ENCODE peak calls at places on chromosomes 13 and 19, in four cellular contexts. Z is transverse colon, I is aorta, J is heart left ventricle. O is an unnamed sample.
A peak's percentile ranks its signal among the peaks of the same experiment; 100 is the strongest.

GRCh38 chr19:46000497-46001246 is 5.4 kb downstream of the CCDC61 start:
- DNase-seq in Z (peak; percentile 69), I (no peak), J (no peak), O (no peak)

GRCh38 chr19:6087074-6087506 is 23.2 kb downstream of the RFX2 start:
- DNase-seq in Z (peak; percentile 53), I (no peak), J (no peak), O (no peak)

GRCh38 chr19:38004505-38005223 is 97.7 kb downstream of the SIPA1L3 start:
- DNase-seq in Z (peak; percentile 67), I (peak; percentile 87), J (peak; percentile 88), O (peak; percentile 93)

GRCh38 chr13:33245505-33245904 is 40.0 kb downstream of the STARD13 start:
- DNase-seq in Z (no peak), I (no peak), J (no peak), O (no peak)

GRCh38 chr19:29503140-29503758 is 22.5 kb upstream of the VSTM2B start:
- DNase-seq in Z (no peak), I (peak; percentile 38), J (no peak), O (no peak)

GRCh38 chr19:54179262-54179587 is 6.3 kb upstream of the TMC4 start:
- DNase-seq in Z (no peak), I (no peak), J (no peak), O (no peak)

GRCh38 chr13:30421093-30422055 is 919 bp upstream of the UBE2L5 start:
- DNase-seq in Z (peak; percentile 82), I (peak; percentile 95), J (peak; percentile 88), O (peak; percentile 63)

GRCh38 chr13:113786262-113786841 is 27.3 kb downstream of the TMEM255B start:
- DNase-seq in Z (no peak), I (no peak), J (no peak), O (no peak)

GRCh38 chr19:39966617-39967016 is 4.3 kb upstream of the PSMC4 start:
- DNase-seq in Z (no peak), I (no peak), J (no peak), O (no peak)

GRCh38 chr19:39407644-39408391 is 1.2 kb downstream of the ZFP36 start:
- DNase-seq in Z (peak; percentile 82), I (peak; percentile 90), J (no peak), O (no peak)

GRCh38 chr13:37202264-37202663 is 96.8 kb upstream of the CSNK1A1L start:
- DNase-seq in Z (no peak), I (no peak), J (no peak), O (no peak)

GRCh38 chr19:2728783-2729387 is 7.7 kb upstream of the DIRAS1 start:
- DNase-seq in Z (no peak), I (no peak), J (no peak), O (no peak)

GRCh38 chr19:2729943-2730818 is 9.0 kb upstream of the DIRAS1 start:
- DNase-seq in Z (no peak), I (no peak), J (no peak), O (no peak)

GRCh38 chr19:2726904-2727639 is 5.9 kb upstream of the DIRAS1 start:
- DNase-seq in Z (peak; percentile 31), I (no peak), J (no peak), O (no peak)

GRCh38 chr19:2726160-2726855 is 5.1 kb upstream of the DIRAS1 start:
- DNase-seq in Z (no peak), I (no peak), J (no peak), O (no peak)

DNA sequence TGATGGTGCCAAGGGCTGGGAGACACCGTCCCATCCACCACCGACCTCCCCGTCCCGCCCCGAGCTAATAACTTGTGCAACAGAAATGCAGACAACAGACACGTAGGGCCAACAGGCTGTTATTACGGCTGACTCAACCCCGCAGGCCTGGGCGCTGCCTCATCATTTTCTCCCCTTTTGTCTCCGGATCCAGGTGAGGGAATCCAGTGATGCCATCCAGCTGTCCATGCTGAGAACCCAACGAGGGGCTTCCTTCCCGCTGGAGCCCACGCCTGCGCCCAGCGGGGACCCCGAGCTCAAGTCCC is 6.4 kb upstream of the DIRAS1 start:
- DNase-seq in Z (no peak), I (no peak), J (no peak), O (no peak)
- H3K27ac ChIP-seq in Z (no peak overlapping the region), I (no peak overlapping the region), J (no peak overlapping the region), O (no peak overlapping the region)

GRCh38 chr19:48637948-48638830 is 1.0 kb upstream of the DBP start:
- DNase-seq in Z (peak; percentile 88), I (peak; percentile 88), J (peak; percentile 91), O (peak; percentile 81)

GRCh38 chr19:48637449-48637947 is 319 bp upstream of the DBP start:
- DNase-seq in Z (peak; percentile 99), I (peak; percentile 99), J (peak; percentile 100), O (peak; percentile 99)

GRCh38 chr19:48639483-48640375 is 2.5 kb upstream of the DBP start:
- DNase-seq in Z (no peak), I (no peak), J (no peak), O (no peak)

GRCh38 chr19:48636859-48637448 is at the start of gene DBP:
- DNase-seq in Z (peak; percentile 62), I (no peak), J (no peak), O (no peak)

DNA sequence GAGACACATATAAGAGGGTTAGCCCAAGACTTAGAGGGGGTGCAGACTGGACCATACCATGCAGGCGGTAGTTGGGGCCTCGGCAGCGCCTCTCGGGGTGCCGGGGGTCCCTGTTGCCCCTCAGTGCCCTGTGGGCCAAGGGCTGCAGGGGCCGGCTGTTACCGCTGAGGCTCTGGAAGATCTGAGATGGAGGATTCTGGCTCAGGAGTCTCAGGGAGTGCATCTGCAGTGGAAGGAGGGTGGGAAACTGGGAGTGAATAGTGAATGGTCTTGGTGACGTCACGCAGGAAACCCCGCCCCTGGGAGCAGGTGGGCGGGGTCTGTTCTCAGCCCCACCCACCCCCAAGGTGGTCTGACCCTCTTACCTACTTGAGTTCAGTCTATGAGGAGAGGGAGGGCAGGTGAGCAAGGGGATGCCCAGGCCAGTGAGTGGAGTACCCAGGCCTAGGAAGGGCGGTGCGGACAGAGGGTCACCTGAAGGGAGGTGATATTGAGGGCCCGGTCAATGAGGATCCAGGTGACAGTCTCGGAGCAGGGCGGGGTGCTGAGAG is 1.7 kb upstream of the DBP start:
- DNase-seq in Z (peak; percentile 24), I (no peak), J (no peak), O (no peak)
- H3K27ac ChIP-seq in Z (peak overlapping the region; percentile 98), I (peak overlapping the region; percentile 93), J (peak overlapping the region; percentile 96), O (peak overlapping the region; percentile 99)

GRCh38 chr19:14959263-14959662 is 18.0 kb downstream of the OR7C2 start:
- DNase-seq in Z (no peak), I (no peak), J (no peak), O (no peak)
- H3K27ac ChIP-seq in Z (no peak overlapping the region), I (no peak overlapping the region), J (no peak overlapping the region), O (no peak overlapping the region)

GRCh38 chr19:8250596-8250995 is 41.4 kb downstream of the CERS4 start:
- DNase-seq in Z (no peak), I (no peak), J (no peak), O (no peak)
- H3K27ac ChIP-seq in Z (peak overlapping the region; percentile 51), I (no peak overlapping the region), J (peak overlapping the region; percentile 78), O (peak overlapping the region; percentile 63)

O was measured in substantia nigra.